ENCODE peak calls at places on chromosomes 12 and 14, in six cellular contexts. W is KG1, U is right cardiac atrium, V is memory B cell, Q is ovary, C is fibroblast of lung. L is an unnamed sample.

GRCh38 chr12:109763201-109763841 is 49.7 kb downstream of the FAM222A start:
- DNase-seq in W (no peak), U (no peak), V (no peak), Q (no peak), C (peak; percentile 47), L (peak; percentile 72)

GRCh38 chr14:58922211-58922940 is 266.1 kb upstream of the DAAM1 start:
- DNase-seq in W (no peak), U (no peak), V (no peak), Q (no peak), C (no peak), L (peak; percentile 41)

GRCh38 chr12:12379831-12380730 is 23.2 kb downstream of the BORCS5 start:
- DNase-seq in W (no peak), U (no peak), V (peak; percentile 26), Q (no peak), C (peak; percentile 24), L (peak; percentile 61)

GRCh38 chr14:103317251-103317650 is 16.8 kb upstream of the EIF5 start:
- DNase-seq in W (no peak), U (no peak), V (no peak), Q (no peak), C (no peak), L (no peak)

GRCh38 chr12:77746108-77746507 is 84.6 kb upstream of the NAV3 start:
- DNase-seq in W (no peak), U (no peak), V (peak; percentile 30), Q (no peak), C (peak; percentile 50), L (no peak)

GRCh38 chr12:15546102-15546701 is 223.9 kb downstream of the PTPRO start:
- DNase-seq in W (peak; percentile 9), U (no peak), V (peak; percentile 43), Q (no peak), C (no peak), L (no peak)

GRCh38 chr14:90355540-90356518 is 24.1 kb upstream of the NRDE2 start:
- DNase-seq in W (no peak), U (no peak), V (no peak), Q (no peak), C (no peak), L (peak; percentile 48)

GRCh38 chr14:56855891-56856461 is 45.7 kb upstream of the OTX2 start:
- DNase-seq in W (no peak), U (no peak), V (no peak), Q (no peak), C (no peak), L (no peak)

GRCh38 chr12:79121486-79121885 is 256.9 kb downstream of the SYT1 start:
- DNase-seq in W (no peak), U (no peak), V (no peak), Q (no peak), C (no peak), L (peak; percentile 22)

GRCh38 chr12:95622879-95623278 is 71.6 kb upstream of the USP44 start:
- DNase-seq in W (no peak), U (no peak), V (no peak), Q (no peak), C (no peak), L (no peak)

GRCh38 chr14:103730490-103731035 is 15.0 kb downstream of the ZFYVE21 start:
- DNase-seq in W (no peak), U (peak; percentile 51), V (no peak), Q (no peak), C (no peak), L (no peak)

GRCh38 chr14:34324363-34324795 is 137.7 kb downstream of the SPTSSA start:
- DNase-seq in W (peak; percentile 21), U (no peak), V (no peak), Q (no peak), C (peak; percentile 58), L (peak; percentile 53)

GRCh38 chr12:75478395-75478794 is 2.2 kb upstream of the GLIPR1 start:
- DNase-seq in W (peak; percentile 25), U (no peak), V (no peak), Q (no peak), C (peak; percentile 82), L (peak; percentile 74)

GRCh38 chr12:52164624-52165023 is 27.2 kb downstream of the KRT80 start:
- DNase-seq in W (no peak), U (no peak), V (no peak), Q (no peak), C (no peak), L (no peak)

GRCh38 chr12:106090586-106091411 is 48.0 kb downstream of the NUAK1 start:
- DNase-seq in W (no peak), U (peak; percentile 61), V (no peak), Q (peak; percentile 36), C (peak; percentile 75), L (peak; percentile 91)

GRCh38 chr14:38704220-38704619 is 398.8 kb downstream of the SEC23A start:
- DNase-seq in W (no peak), U (no peak), V (no peak), Q (no peak), C (no peak), L (no peak)

GRCh38 chr12:1852076-1852475 is 31.7 kb downstream of the LRTM2 start:
- DNase-seq in W (no peak), U (no peak), V (no peak), Q (no peak), C (no peak), L (no peak)

GRCh38 chr12:132535046-132535445 is 45.1 kb downstream of the FBRSL1 start:
- DNase-seq in W (no peak), U (no peak), V (no peak), Q (no peak), C (no peak), L (no peak)

GRCh38 chr12:47277972-47278448 is 198.3 kb upstream of the AMIGO2 start:
- DNase-seq in W (no peak), U (no peak), V (no peak), Q (no peak), C (peak; percentile 88), L (peak; percentile 99)

GRCh38 chr14:63962896-63963295 is 110.1 kb downstream of the SYNE2 start:
- DNase-seq in W (no peak), U (no peak), V (no peak), Q (no peak), C (peak; percentile 95), L (no peak)